ENCODE peak calls at places on chromosomes 12 and 14, in seven cellular contexts. X is fibroblast of the aortic adventitia, M is RWPE1, G is Panc1, C is AG10803, T is A673, A is PC-3. B is an unnamed sample.

GRCh38 chr12:64678248-64678647 is 68.0 kb downstream of the RASSF3 start:
- DNase-seq in X (no peak), M (no peak), G (no peak), C (no peak), T (no peak), A (peak), B (no peak)

GRCh38 chr14:24274101-24274543 is 2.7 kb upstream of the RABGGTA start:
- DNase-seq in X (no peak), M (peak), G (no peak), C (no peak), T (no peak), A (peak), B (peak)

GRCh38 chr14:66015046-66015780 is 471.0 kb upstream of the CCDC196 start:
- DNase-seq in X (no peak), M (no peak), G (no peak), C (no peak), T (no peak), A (no peak), B (no peak)

GRCh38 chr14:69726761-69727511 is 40.0 kb upstream of the SRSF5 start:
- DNase-seq in X (peak), M (peak), G (peak), C (peak), T (peak), A (peak), B (peak)

GRCh38 chr12:12079291-12079690 is 8.6 kb downstream of the BCL2L14 start:
- DNase-seq in X (peak), M (no peak), G (no peak), C (peak), T (no peak), A (no peak), B (no peak)

GRCh38 chr14:31258427-31259039 is 50.9 kb upstream of the HECTD1 start:
- DNase-seq in X (no peak), M (no peak), G (no peak), C (no peak), T (no peak), A (no peak), B (no peak)

GRCh38 chr12:115312901-115313300 is 628.9 kb upstream of the TBX3 start:
- DNase-seq in X (no peak), M (no peak), G (no peak), C (no peak), T (no peak), A (peak), B (no peak)

GRCh38 chr14:91187271-91187670 is 57.2 kb downstream of the GPR68 start:
- DNase-seq in X (no peak), M (no peak), G (no peak), C (no peak), T (no peak), A (no peak), B (no peak)

GRCh38 chr12:3371018-3371417 is 120.0 kb upstream of the PRMT8 start:
- DNase-seq in X (no peak), M (no peak), G (no peak), C (no peak), T (no peak), A (no peak), B (no peak)

GRCh38 chr14:101088714-101089113 is 185.2 kb upstream of the RTL1 start:
- DNase-seq in X (no peak), M (no peak), G (no peak), C (no peak), T (no peak), A (no peak), B (no peak)

GRCh38 chr14:100533647-100534485 is 53.4 kb downstream of the BEGAIN start:
- DNase-seq in X (no peak), M (no peak), G (no peak), C (no peak), T (no peak), A (no peak), B (no peak)

GRCh38 chr14:36091096-36091495 is 85.4 kb downstream of the PTCSC3 start:
- DNase-seq in X (peak), M (peak), G (no peak), C (peak), T (peak), A (peak), B (no peak)

GRCh38 chr14:65258391-65258790 is 154.1 kb upstream of the FUT8 start:
- DNase-seq in X (peak), M (peak), G (peak), C (peak), T (no peak), A (peak), B (no peak)

GRCh38 chr12:30145351-30146017 is 361.7 kb upstream of the TMTC1 start:
- DNase-seq in X (peak), M (no peak), G (no peak), C (no peak), T (peak), A (no peak), B (no peak)

GRCh38 chr14:69610859-69611263 is 535 bp upstream of the SUSD6 start:
- DNase-seq in X (no peak), M (peak), G (no peak), C (peak), T (no peak), A (peak), B (peak)

GRCh38 chr12:29960113-29960512 is 176.4 kb upstream of the TMTC1 start:
- DNase-seq in X (no peak), M (no peak), G (no peak), C (no peak), T (no peak), A (no peak), B (no peak)

GRCh38 chr14:103315368-103315911 is 18.6 kb upstream of the EIF5 start:
- DNase-seq in X (peak), M (no peak), G (no peak), C (peak), T (no peak), A (no peak), B (no peak)

GRCh38 chr14:65117795-65118746 is 15.8 kb upstream of the MAX start:
- DNase-seq in X (no peak), M (no peak), G (no peak), C (no peak), T (no peak), A (no peak), B (no peak)

GRCh38 chr14:98408713-98409112 is 863.3 kb downstream of the BCL11B start:
- DNase-seq in X (no peak), M (no peak), G (no peak), C (no peak), T (no peak), A (no peak), B (no peak)

GRCh38 chr12:54358620-54358944 is 5.7 kb downstream of the GPR84 start:
- DNase-seq in X (no peak), M (no peak), G (no peak), C (no peak), T (no peak), A (no peak), B (no peak)

GRCh38 chr14:93947282-93947681 is 20.1 kb downstream of the FAM181A start:
- DNase-seq in X (no peak), M (no peak), G (no peak), C (no peak), T (no peak), A (no peak), B (no peak)

GRCh38 chr14:50001999-50002925 is 109.4 kb downstream of the ARF6 start:
- DNase-seq in X (no peak), M (no peak), G (no peak), C (no peak), T (no peak), A (no peak), B (peak)

GRCh38 chr14:50399251-50400032 is 2.8 kb upstream of the CDKL1 start:
- DNase-seq in X (peak), M (peak), G (no peak), C (peak), T (peak), A (peak), B (no peak)

GRCh38 chr14:75222208-75222701 is 45.8 kb upstream of the TMED10 start:
- DNase-seq in X (peak), M (peak), G (no peak), C (peak), T (no peak), A (no peak), B (peak)

GRCh38 chr14:60349663-60350365 is 100.8 kb downstream of the PPM1A start:
- DNase-seq in X (peak), M (peak), G (no peak), C (peak), T (peak), A (peak), B (peak)

GRCh38 chr12:54977155-54977554 is 7.4 kb downstream of the TESPA1 start:
- DNase-seq in X (peak), M (peak), G (no peak), C (peak), T (no peak), A (peak), B (no peak)

GRCh38 chr14:38762436-38762835 is 340.6 kb downstream of the SEC23A start:
- DNase-seq in X (no peak), M (no peak), G (no peak), C (peak), T (no peak), A (no peak), B (no peak)

GRCh38 chr14:54739514-54739913 is 163.1 kb downstream of the GCH1 start:
- DNase-seq in X (no peak), M (no peak), G (no peak), C (no peak), T (no peak), A (peak), B (no peak)

GRCh38 chr12:38823743-38824142 is 81.6 kb downstream of the CPNE8 start:
- DNase-seq in X (peak), M (no peak), G (no peak), C (peak), T (peak), A (peak), B (no peak)

GRCh38 chr12:69738351-69739286 is at the start of gene RAB3IP:
- DNase-seq in X (peak), M (peak), G (peak), C (peak), T (peak), A (peak), B (peak)

GRCh38 chr12:53495903-53496751 is 3.1 kb downstream of the MAP3K12 start:
- DNase-seq in X (peak), M (no peak), G (no peak), C (peak), T (no peak), A (no peak), B (peak)

GRCh38 chr12:18981732-18982131 is 147.8 kb upstream of the PLEKHA5 start:
- DNase-seq in X (no peak), M (no peak), G (no peak), C (no peak), T (no peak), A (no peak), B (no peak)

GRCh38 chr12:24078318-24078765 is 128.9 kb upstream of the SOX5 start:
- DNase-seq in X (no peak), M (no peak), G (no peak), C (no peak), T (peak), A (no peak), B (no peak)

GRCh38 chr12:18546399-18546798 is 191.4 kb downstream of the PLCZ1 start:
- DNase-seq in X (peak), M (no peak), G (no peak), C (peak), T (no peak), A (peak), B (no peak)

GRCh38 chr12:121124402-121125109 is 8.1 kb upstream of the P2RX7 start:
- DNase-seq in X (peak), M (peak), G (peak), C (peak), T (peak), A (peak), B (peak)

GRCh38 chr12:123601602-123602489 is at the start of gene DDX55:
- DNase-seq in X (peak), M (peak), G (no peak), C (peak), T (peak), A (peak), B (peak)

GRCh38 chr12:54383041-54383609 is 1.4 kb downstream of the ZNF385A start:
- DNase-seq in X (peak), M (peak), G (peak), C (peak), T (no peak), A (peak), B (no peak)

GRCh38 chr12:89551747-89552146 is 25.9 kb upstream of the POC1B start:
- DNase-seq in X (no peak), M (no peak), G (no peak), C (no peak), T (no peak), A (no peak), B (no peak)

GRCh38 chr14:103002578-103003350 is 54.6 kb downstream of the CDC42BPB start:
- DNase-seq in X (no peak), M (no peak), G (no peak), C (no peak), T (no peak), A (no peak), B (peak)

GRCh38 chr12:96236221-96236822 is 42.1 kb downstream of the ELK3 start:
- DNase-seq in X (peak), M (no peak), G (no peak), C (peak), T (no peak), A (no peak), B (no peak)
- TF ChIP-seq CTCF in X (peak), M (no peak), G (no peak), C (no peak), T (no peak), A (no peak), B (no peak)

DNA sequence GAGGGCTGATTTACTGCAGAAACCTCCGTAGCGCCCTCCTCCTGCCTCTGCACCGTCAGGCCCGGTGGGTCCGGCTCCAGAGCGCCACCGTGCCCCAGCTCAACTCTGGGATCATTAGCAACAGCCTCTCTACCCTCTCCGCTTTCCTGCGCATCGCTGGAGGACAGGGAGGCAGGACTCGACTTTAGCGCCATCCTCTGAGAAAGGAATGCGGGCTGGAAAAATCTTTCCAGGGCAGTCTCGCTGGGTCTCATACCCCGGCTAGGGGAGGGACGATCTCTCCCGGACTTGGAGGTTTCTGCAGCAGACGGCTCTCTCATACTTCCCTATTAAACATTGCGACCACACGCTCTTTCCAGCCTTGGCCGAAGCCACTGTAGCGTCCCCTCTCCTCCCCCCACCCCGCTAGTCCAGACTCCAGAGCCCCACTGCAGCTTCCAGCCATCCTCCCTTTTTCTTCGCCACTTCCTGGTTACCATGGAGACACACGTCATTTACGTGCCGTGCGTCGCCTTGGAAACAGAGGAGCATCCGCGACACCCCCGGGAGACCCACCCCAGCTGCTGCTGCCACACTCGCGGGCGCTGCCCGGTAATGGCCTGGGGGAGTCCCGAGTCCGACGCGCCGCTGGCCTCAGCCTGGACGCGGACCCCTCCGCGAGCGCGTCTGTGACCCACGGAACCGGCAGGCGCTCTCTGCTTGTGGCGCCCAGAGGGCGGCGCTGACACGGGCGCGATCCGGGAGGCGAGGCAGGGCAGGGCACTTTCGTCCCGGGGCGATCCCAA is at the start of gene CCDC184:
- DNase-seq in X (peak), M (peak), G (peak), C (peak), T (peak), A (peak), B (peak)
- TF ChIP-seq CTCF in X (peak), M (peak), G (peak), C (peak), T (peak), A (peak), B (peak)

GRCh38 chr14:23076785-23077408 is 18.0 kb downstream of the ACIN1 start:
- DNase-seq in X (peak), M (no peak), G (no peak), C (no peak), T (no peak), A (peak), B (peak)
- TF ChIP-seq CTCF in X (peak), M (peak), G (peak), C (peak), T (peak), A (peak), B (peak)

DNA sequence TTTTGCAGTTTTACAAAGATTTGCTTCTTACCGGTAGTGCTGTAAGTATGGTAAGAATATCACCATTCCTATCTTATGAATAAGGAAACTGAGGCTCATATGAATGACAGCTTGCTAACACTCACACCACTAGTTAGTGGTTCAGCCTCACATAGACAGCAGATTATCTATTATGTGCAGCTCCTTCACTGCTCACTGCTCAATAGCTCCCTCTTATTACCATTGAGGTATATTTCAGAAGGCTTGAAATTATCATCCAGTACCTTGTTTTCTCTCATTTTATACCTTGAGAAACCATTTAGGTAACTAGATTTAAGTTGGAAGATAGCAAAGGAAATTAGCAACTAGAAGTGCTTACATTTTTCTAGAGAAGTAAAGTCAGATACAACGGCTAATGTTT is 15.5 kb downstream of the RIC8B start:
- DNase-seq in X (no peak), M (no peak), G (no peak), C (no peak), T (no peak), A (peak), B (no peak)
- TF ChIP-seq CTCF in X (no peak), M (no peak), G (peak), C (no peak), T (no peak), A (peak), B (peak)

GRCh38 chr12:94900496-94900895 is 103.0 kb downstream of the NDUFA12 start:
- DNase-seq in X (no peak), M (no peak), G (no peak), C (no peak), T (no peak), A (no peak), B (no peak)

GRCh38 chr12:94892544-94893267 is 110.8 kb downstream of the NDUFA12 start:
- DNase-seq in X (no peak), M (no peak), G (no peak), C (no peak), T (no peak), A (no peak), B (no peak)

DNA sequence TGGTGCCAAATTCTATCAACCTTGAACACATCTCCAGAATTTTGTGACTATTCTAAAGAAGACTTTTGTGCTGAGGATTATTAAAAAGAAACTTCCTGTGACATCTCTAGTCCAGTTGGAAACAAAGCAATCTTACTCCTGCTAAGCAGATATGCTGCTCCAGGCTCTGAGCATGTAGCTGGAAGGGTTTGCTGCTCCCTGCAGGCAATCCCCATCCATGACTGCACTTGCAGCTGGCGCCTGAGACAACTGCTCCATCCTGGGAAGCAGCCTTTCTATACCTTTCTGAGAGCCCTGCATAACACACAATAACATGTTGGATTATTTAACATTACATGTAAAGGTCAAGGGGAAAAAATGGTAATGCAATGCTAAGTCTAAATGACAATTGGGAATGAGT is 105.1 kb downstream of the NDUFA12 start:
- DNase-seq in X (peak), M (no peak), G (no peak), C (peak), T (no peak), A (peak), B (peak)
- TF ChIP-seq CTCF in X (peak), M (no peak), G (peak), C (peak), T (peak), A (peak), B (peak)

GRCh38 chr14:104801284-104802119 is 601 bp downstream of the ZBTB42 start:
- DNase-seq in X (no peak), M (no peak), G (no peak), C (no peak), T (no peak), A (peak), B (no peak)

GRCh38 chr14:104799239-104799599 is 1.7 kb upstream of the ZBTB42 start:
- DNase-seq in X (no peak), M (no peak), G (no peak), C (no peak), T (no peak), A (peak), B (no peak)

GRCh38 chr14:104798300-104799238 is 2.3 kb upstream of the ZBTB42 start:
- DNase-seq in X (no peak), M (no peak), G (no peak), C (no peak), T (no peak), A (no peak), B (no peak)

GRCh38 chr14:104800600-104801283 is at the start of gene ZBTB42:
- DNase-seq in X (peak), M (peak), G (no peak), C (peak), T (peak), A (peak), B (peak)

DNA sequence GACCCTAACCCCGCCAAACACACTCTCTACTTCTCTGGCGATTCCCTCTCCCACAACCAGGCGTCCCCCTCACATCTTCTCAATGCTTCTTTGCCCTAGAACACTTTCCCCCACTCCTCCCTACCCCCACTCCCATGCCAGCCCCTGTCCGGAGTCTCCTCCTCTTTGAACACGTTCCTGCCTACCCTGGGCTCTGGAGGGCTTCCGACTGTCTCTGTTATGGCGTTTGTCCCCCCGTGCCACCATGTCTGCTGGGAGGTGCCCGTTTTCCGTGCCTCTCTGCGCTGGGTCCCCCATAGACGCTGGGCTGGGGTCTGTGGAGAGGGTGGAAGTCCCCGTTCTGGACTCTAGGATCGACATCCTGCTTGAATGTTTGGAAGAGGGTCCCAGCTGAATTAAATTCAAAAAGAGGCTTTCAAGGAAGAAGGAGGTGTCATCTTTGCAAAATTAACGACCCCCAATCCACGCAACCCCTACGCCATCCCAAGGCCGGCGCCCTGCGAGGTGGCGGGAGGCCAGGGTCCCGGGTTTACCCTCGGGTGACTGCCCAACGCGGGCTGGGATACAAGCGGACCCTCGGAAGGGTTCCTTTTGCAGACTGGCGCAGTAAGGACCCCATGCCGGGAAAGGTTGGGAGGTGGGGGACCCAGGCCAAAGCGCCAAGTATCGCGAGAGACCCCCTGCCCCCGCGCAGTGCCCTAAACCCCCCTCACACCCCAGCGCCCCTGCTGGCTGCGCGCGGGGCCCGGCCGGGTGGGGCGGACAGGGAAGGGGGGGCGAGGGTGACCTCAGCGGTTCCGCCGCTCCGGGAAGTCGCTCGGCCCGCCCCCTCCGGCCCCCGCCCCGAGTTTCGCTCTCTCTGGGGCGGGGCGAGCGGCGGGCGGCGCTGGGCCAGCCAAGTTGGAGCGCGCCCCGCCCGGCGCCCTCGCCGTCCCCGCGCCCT is 973 bp upstream of the ZBTB42 start:
- DNase-seq in X (peak), M (peak), G (no peak), C (peak), T (peak), A (peak), B (peak)
- TF ChIP-seq CTCF in X (peak), M (peak), G (peak), C (peak), T (peak), A (peak), B (peak)